ENCODE peak calls at places on chromosomes 12 and 14, in four cellular contexts. K is PC-3, R is adipocyte, J is iris pigment epithelial cell. C is an unnamed sample.
A peak's percentile ranks its signal among the peaks of the same experiment; 100 is the strongest.

GRCh38 chr12:104686196-104686595 is 229.4 kb downstream of the CHST11 start:
- DNase-seq in R (no peak), J (peak; percentile 54), K (peak; percentile 21), C (peak; percentile 86)

GRCh38 chr14:55846852-55847471 is 267.0 kb downstream of the KTN1 start:
- DNase-seq in J (peak; percentile 7), K (peak; percentile 55), R (peak; percentile 70), C (peak; percentile 87)

GRCh38 chr12:79844693-79845092 is 90.2 kb downstream of the PPP1R12A start:
- DNase-seq in J (peak; percentile 83), K (peak; percentile 41), R (peak; percentile 41), C (peak; percentile 83)

GRCh38 chr14:99807413-99808132 is 14.4 kb downstream of the EML1 start:
- DNase-seq in J (no peak), K (peak; percentile 51), R (no peak), C (peak; percentile 51)

GRCh38 chr12:132633901-132634300 is 15.3 kb downstream of the P2RX2 start:
- DNase-seq in R (no peak), J (no peak), K (no peak), C (no peak)

GRCh38 chr12:55637467-55637866 is 775 bp downstream of the OR10P1 start:
- DNase-seq in J (no peak), R (no peak), K (no peak), C (no peak)

GRCh38 chr12:120257041-120257821 is 8.3 kb downstream of the PXN start:
- DNase-seq in J (peak; percentile 93), R (peak; percentile 92), K (peak; percentile 89), C (peak; percentile 85)

GRCh38 chr12:89353188-89353822 is 1.0 kb upstream of the DUSP6 start:
- DNase-seq in K (peak; percentile 67), R (peak; percentile 86), J (peak; percentile 76), C (peak; percentile 79)

GRCh38 chr14:26370118-26370517 is 227.7 kb downstream of the NOVA1 start:
- DNase-seq in J (peak; percentile 60), R (peak; percentile 7), K (no peak), C (peak; percentile 92)

GRCh38 chr12:96233168-96233567 is 39.0 kb downstream of the ELK3 start:
- DNase-seq in J (no peak), R (no peak), K (no peak), C (no peak)

GRCh38 chr14:52244328-52244727 is 23.2 kb upstream of the PTGDR start:
- DNase-seq in R (no peak), J (no peak), K (no peak), C (no peak)

GRCh38 chr14:104872469-104873341 is 7.6 kb downstream of the CEP170B start:
- DNase-seq in K (no peak), J (peak; percentile 63), R (peak; percentile 45), C (peak; percentile 11)

GRCh38 chr14:69850086-69850735 is 29.0 kb upstream of the SMOC1 start:
- DNase-seq in J (no peak), R (peak; percentile 2), K (no peak), C (no peak)

GRCh38 chr12:62458626-62459025 is 8.0 kb upstream of the MON2 start:
- DNase-seq in J (no peak), R (no peak), K (no peak), C (no peak)

GRCh38 chr12:109202770-109203169 is 86.4 kb downstream of the ACACB start:
- DNase-seq in R (peak; percentile 18), J (peak; percentile 44), K (no peak), C (no peak)

GRCh38 chr14:74941676-74942097 is 13.7 kb downstream of the PGF start:
- DNase-seq in R (peak; percentile 57), J (peak; percentile 70), K (no peak), C (no peak)

GRCh38 chr12:96083020-96083489 is 47.7 kb upstream of the LTA4H start:
- DNase-seq in K (peak; percentile 57), J (no peak), R (no peak), C (no peak)

GRCh38 chr12:57154804-57155434 is 7.5 kb upstream of the LRP1-AS start:
- DNase-seq in K (no peak), R (no peak), J (no peak), C (no peak)

GRCh38 chr12:132338781-132339180 is 9.4 kb upstream of the GALNT9 start:
- DNase-seq in J (no peak), R (no peak), K (no peak), C (no peak)

GRCh38 chr12:65152586-65152985 is 16.8 kb upstream of the LEMD3 start:
- DNase-seq in J (peak; percentile 51), K (no peak), R (peak; percentile 70), C (no peak)

GRCh38 chr12:119869720-119870119 is 7.4 kb downstream of the CIT start:
- DNase-seq in R (peak; percentile 71), J (peak; percentile 93), K (peak; percentile 80), C (peak; percentile 33)

GRCh38 chr14:94040796-94041195 is 14.7 kb downstream of the OTUB2 start:
- DNase-seq in J (no peak), R (no peak), K (no peak), C (no peak)

GRCh38 chr12:25988505-25988904 is 30.0 kb downstream of the RASSF8 start:
- DNase-seq in R (no peak), J (no peak), K (no peak), C (no peak)

GRCh38 chr12:123421314-123421713 is 15.2 kb downstream of the RILPL2 start:
- DNase-seq in K (no peak), R (no peak), J (no peak), C (no peak)

GRCh38 chr12:11209098-11209497 is 22.4 kb upstream of the TAS2R42 start:
- DNase-seq in K (no peak), J (no peak), R (no peak), C (no peak)

C was measured in renal cortical epithelial cell.